ENCODE peak calls at places on chromosomes 3 and 15, in seven cellular contexts. L is cardiac fibroblast, B is fibroblast of pulmonary artery, Y is endothelial cell, I is Calu3, Q is B cell, Z is right atrium auricular region. W is an unnamed sample.

GRCh38 chr3:67601385-67601784 is 53.0 kb downstream of the SUCLG2 start:
- DNase-seq in L (no peak), B (no peak), Y (no peak), Q (no peak), Z (no peak), I (no peak), W (no peak)

GRCh38 chr3:76099956-76100355 is 314.6 kb upstream of the ZNF717 start:
- DNase-seq in B (no peak), L (no peak), Z (no peak), Y (no peak), I (no peak), Q (no peak), W (no peak)

GRCh38 chr3:65884072-65884471 is 154.6 kb downstream of the MAGI1 start:
- DNase-seq in I (no peak), B (no peak), Z (no peak), L (no peak), Q (no peak), Y (no peak), W (no peak)

GRCh38 chr15:75067123-75067854 is 43.9 kb downstream of the PPCDC start:
- DNase-seq in Z (no peak), Q (no peak), B (peak), I (peak), Y (no peak), L (peak), W (no peak)

GRCh38 chr3:192514081-192514753 is 213.1 kb downstream of the FGF12 start:
- DNase-seq in I (peak), Y (peak), Z (no peak), L (peak), Q (peak), B (peak), W (peak)

GRCh38 chr3:158918008-158918407 is 116.2 kb downstream of the MFSD1 start:
- DNase-seq in Y (peak), B (peak), Z (no peak), I (peak), Q (peak), L (peak), W (peak)

GRCh38 chr3:147945968-147946519 is 536.9 kb downstream of the ZIC1 start:
- DNase-seq in I (peak), Y (no peak), Z (peak), Q (no peak), L (peak), B (peak), W (peak)

GRCh38 chr3:14337828-14338227 is 64.6 kb upstream of the SLC6A6 start:
- DNase-seq in Z (no peak), Y (no peak), I (no peak), L (no peak), B (no peak), Q (no peak), W (no peak)

GRCh38 chr3:18190646-18191045 is 234.5 kb downstream of the SATB1 start:
- DNase-seq in L (no peak), Y (no peak), Z (no peak), B (no peak), I (no peak), Q (no peak), W (no peak)

GRCh38 chr3:18188491-18188890 is 236.6 kb downstream of the SATB1 start:
- DNase-seq in B (no peak), Y (no peak), I (no peak), Q (no peak), Z (no peak), L (no peak), W (no peak)

GRCh38 chr3:18189651-18190050 is 235.5 kb downstream of the SATB1 start:
- DNase-seq in Q (no peak), B (no peak), I (no peak), Y (no peak), Z (no peak), L (peak), W (no peak)

GRCh38 chr3:18185624-18186023 is 239.5 kb downstream of the SATB1 start:
- DNase-seq in B (no peak), Z (no peak), L (no peak), I (no peak), Q (no peak), Y (no peak), W (no peak)
- TF ChIP-seq CTCF in B (no peak), Z (no peak), L (no peak), I (no peak), Q (no peak), Y (no peak), W (no peak)

GRCh38 chr15:90231028-90232017 is 2.4 kb downstream of the CIB1 start:
- DNase-seq in Y (no peak), Q (peak), B (no peak), I (no peak), L (no peak), Z (no peak), W (no peak)

GRCh38 chr15:90233701-90234518 is at the start of the genes CIB1 and GDPGP1:
- DNase-seq in B (peak), Q (peak), I (peak), Z (peak), L (peak), Y (peak), W (peak)

GRCh38 chr15:90234519-90234988 is 545 bp downstream of the GDPGP1 start:
- DNase-seq in I (no peak), L (peak), B (peak), Q (no peak), Y (no peak), Z (no peak), W (no peak)

GRCh38 chr15:90232196-90232595 is 1.5 kb downstream of the CIB1 start:
- DNase-seq in B (no peak), L (no peak), I (no peak), Z (no peak), Q (peak), Y (no peak), W (no peak)

GRCh38 chr15:90232941-90233700 is 620 bp downstream of the CIB1 start:
- DNase-seq in I (peak), Y (peak), Z (peak), B (peak), Q (peak), L (peak), W (peak)
- TF ChIP-seq CTCF in I (peak), Y (no peak), Z (no peak), B (peak), Q (peak), L (peak), W (no peak)

GRCh38 chr3:184135911-184136260 is 728 bp downstream of the EIF2B5 start:
- DNase-seq in Q (no peak), I (no peak), Z (no peak), B (no peak), Y (no peak), L (no peak), W (no peak)
- TF ChIP-seq CTCF in Q (no peak), I (no peak), Z (no peak), B (no peak), Y (no peak), L (no peak), W (no peak)

GRCh38 chr15:52527196-52527897 is 1.3 kb downstream of the MYO5A start:
- DNase-seq in Z (no peak), Y (no peak), I (no peak), Q (no peak), B (no peak), L (no peak), W (no peak)

GRCh38 chr15:52529289-52529929 is 729 bp upstream of the MYO5A start:
- DNase-seq in L (no peak), Q (no peak), Y (no peak), Z (no peak), B (no peak), I (no peak), W (no peak)

GRCh38 chr15:52528465-52529288 is at the start of gene MYO5A:
- DNase-seq in Q (peak), Y (peak), B (peak), Z (peak), I (peak), L (peak), W (peak)

GRCh38 chr15:52529940-52530339 is 1.3 kb upstream of the MYO5A start:
- DNase-seq in Z (no peak), B (no peak), I (no peak), Q (no peak), L (no peak), Y (no peak), W (no peak)

DNA sequence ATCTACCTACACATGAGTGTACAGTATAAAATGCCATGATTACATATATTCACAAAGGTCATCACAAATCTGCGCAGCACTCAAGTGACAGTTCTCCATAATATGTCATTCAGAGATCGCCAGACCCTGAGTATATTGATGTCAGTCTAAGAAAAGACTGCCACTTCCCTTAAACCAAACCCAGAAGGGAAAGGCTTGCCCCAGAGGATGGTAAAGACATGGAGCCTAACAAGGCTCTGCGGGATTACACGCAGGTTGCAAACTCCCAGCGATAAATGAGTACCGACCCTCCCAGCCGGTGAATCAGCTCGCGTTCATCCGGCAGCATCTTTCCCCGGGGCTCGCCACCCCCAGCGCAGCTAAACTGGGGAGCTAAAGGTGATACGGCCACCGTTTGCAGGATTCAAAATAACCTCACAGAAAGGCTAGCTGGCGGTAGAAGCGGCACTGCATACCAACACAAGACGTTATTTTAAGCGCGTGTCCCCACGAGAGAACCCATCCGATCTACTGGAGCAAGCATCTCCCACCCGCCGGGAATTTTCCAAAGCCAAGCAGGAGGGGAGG is 699 bp downstream of the MYO5A start:
- DNase-seq in B (peak), L (peak), Z (no peak), Q (no peak), I (peak), Y (peak), W (no peak)
- TF ChIP-seq CTCF in B (no peak), L (no peak), Z (no peak), Q (no peak), I (no peak), Y (no peak), W (no peak)

GRCh38 chr3:12425850-12426579 is 58.3 kb upstream of the TSEN2 start:
- DNase-seq in Y (no peak), B (no peak), I (no peak), Q (no peak), Z (no peak), L (no peak), W (no peak)
- TF ChIP-seq CTCF in Y (no peak), B (no peak), I (no peak), Q (no peak), Z (no peak), L (no peak), W (no peak)

DNA sequence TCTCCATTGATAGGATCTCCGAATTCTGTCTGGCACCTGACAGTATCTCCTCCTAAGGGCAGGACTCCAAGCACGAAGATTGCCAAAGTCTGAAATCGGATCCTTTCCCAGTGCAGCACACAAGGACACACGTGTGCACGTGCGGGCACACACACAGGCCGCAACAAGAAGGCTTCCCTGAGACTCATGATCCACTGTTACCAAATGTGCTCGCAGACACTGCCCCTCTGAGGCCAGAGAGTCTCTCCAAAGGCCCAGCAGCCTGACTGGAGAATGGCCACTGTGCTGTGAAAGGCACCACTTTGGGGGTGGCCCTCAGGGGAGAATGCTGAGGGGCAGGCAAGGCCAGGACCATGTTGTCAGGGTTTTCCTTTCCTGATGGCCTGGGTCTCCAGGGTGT is 112.0 kb upstream of the ETV5 start:
- DNase-seq in Y (no peak), Z (no peak), B (no peak), Q (no peak), I (no peak), L (no peak), W (no peak)
- TF ChIP-seq CTCF in Y (no peak), Z (no peak), B (no peak), Q (no peak), I (no peak), L (no peak), W (no peak)

DNA sequence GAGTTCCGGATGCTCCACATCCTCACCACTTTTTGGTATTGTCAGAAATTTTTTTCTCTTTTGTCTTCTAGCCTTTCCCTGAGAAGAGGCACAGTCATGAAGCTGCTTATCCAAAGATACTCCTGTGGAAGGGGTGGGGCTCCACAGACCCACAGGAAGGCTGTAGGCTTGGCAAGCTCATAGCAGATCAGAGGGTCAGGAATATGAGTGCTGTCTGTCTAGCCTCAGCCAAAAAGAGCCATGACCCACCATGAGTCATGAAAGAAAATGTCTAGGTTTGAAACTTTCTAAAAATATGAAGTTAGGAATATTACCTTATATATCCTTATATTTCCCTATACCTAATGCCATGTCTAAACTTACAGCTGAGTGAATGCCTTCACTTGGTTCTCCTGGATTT is 118.2 kb upstream of the THBS1 start:
- DNase-seq in I (no peak), Q (no peak), Z (no peak), L (peak), Y (no peak), B (peak), W (no peak)
- TF ChIP-seq CTCF in I (no peak), Q (no peak), Z (no peak), L (no peak), Y (no peak), B (no peak), W (no peak)